ENCODE peak calls at places on chromosomes 16 and 17, in eight cellular contexts. One of them, this sample, is unnamed. For H3K4me1, the result is how much of the 10 kb centered on the place peaks cover.

GRCh38 chr17:40532520-40533253 is 31.3 kb upstream of the TNS4 start:
- DNase-seq in breast epithelium: peak
- DNase-seq in stomach: no peak
- DNase-seq in A549: peak
- DNase-seq in PC-3: no peak
- DNase-seq in CD8-positive, alpha-beta T cell: no peak
- DNase-seq in Caco-2: no peak
- DNase-seq in CD4-positive, CD25-positive, alpha-beta regulatory T cell: no peak
- DNase-seq in this sample: peak

GRCh38 chr16:12625716-12626115 is 178.0 kb downstream of the CPPED1 start:
- DNase-seq in breast epithelium: no peak
- DNase-seq in stomach: no peak
- DNase-seq in A549: no peak
- DNase-seq in PC-3: no peak
- DNase-seq in CD8-positive, alpha-beta T cell: no peak
- DNase-seq in Caco-2: no peak
- DNase-seq in CD4-positive, CD25-positive, alpha-beta regulatory T cell: no peak
- DNase-seq in this sample: no peak

GRCh38 chr17:83195330-83196087 is 116.1 kb downstream of the METRNL start:
- DNase-seq in breast epithelium: peak
- DNase-seq in stomach: peak
- DNase-seq in A549: no peak
- DNase-seq in PC-3: no peak
- DNase-seq in CD8-positive, alpha-beta T cell: no peak
- DNase-seq in Caco-2: no peak
- DNase-seq in CD4-positive, CD25-positive, alpha-beta regulatory T cell: no peak
- DNase-seq in this sample: no peak

GRCh38 chr17:75720656-75721462 is at the start of gene ITGB4:
- DNase-seq in breast epithelium: peak
- DNase-seq in stomach: peak
- DNase-seq in A549: peak
- DNase-seq in PC-3: peak
- DNase-seq in CD8-positive, alpha-beta T cell: peak
- DNase-seq in Caco-2: peak
- DNase-seq in CD4-positive, CD25-positive, alpha-beta regulatory T cell: peak
- DNase-seq in this sample: peak

GRCh38 chr16:79970551-79971236 is 370.2 kb upstream of the MAF start:
- DNase-seq in breast epithelium: no peak
- DNase-seq in stomach: no peak
- DNase-seq in A549: peak
- DNase-seq in PC-3: no peak
- DNase-seq in CD8-positive, alpha-beta T cell: no peak
- DNase-seq in Caco-2: peak
- DNase-seq in CD4-positive, CD25-positive, alpha-beta regulatory T cell: no peak
- DNase-seq in this sample: no peak

GRCh38 chr17:74883241-74883750 is 10.1 kb downstream of the FADS6 start:
- DNase-seq in breast epithelium: no peak
- DNase-seq in stomach: no peak
- DNase-seq in A549: no peak
- DNase-seq in PC-3: no peak
- DNase-seq in CD8-positive, alpha-beta T cell: no peak
- DNase-seq in Caco-2: no peak
- DNase-seq in CD4-positive, CD25-positive, alpha-beta regulatory T cell: no peak
- DNase-seq in this sample: no peak

GRCh38 chr17:67388986-67389385 is 11.9 kb downstream of the PITPNC1 start:
- DNase-seq in breast epithelium: no peak
- DNase-seq in stomach: no peak
- DNase-seq in A549: no peak
- DNase-seq in PC-3: no peak
- DNase-seq in CD8-positive, alpha-beta T cell: no peak
- DNase-seq in Caco-2: no peak
- DNase-seq in CD4-positive, CD25-positive, alpha-beta regulatory T cell: no peak
- DNase-seq in this sample: no peak

GRCh38 chr17:48593126-48593829 is at the start of gene HOXB5:
- DNase-seq in breast epithelium: no peak
- DNase-seq in stomach: no peak
- DNase-seq in A549: no peak
- DNase-seq in PC-3: no peak
- DNase-seq in CD8-positive, alpha-beta T cell: no peak
- DNase-seq in Caco-2: no peak
- DNase-seq in CD4-positive, CD25-positive, alpha-beta regulatory T cell: no peak
- DNase-seq in this sample: no peak

DNA sequence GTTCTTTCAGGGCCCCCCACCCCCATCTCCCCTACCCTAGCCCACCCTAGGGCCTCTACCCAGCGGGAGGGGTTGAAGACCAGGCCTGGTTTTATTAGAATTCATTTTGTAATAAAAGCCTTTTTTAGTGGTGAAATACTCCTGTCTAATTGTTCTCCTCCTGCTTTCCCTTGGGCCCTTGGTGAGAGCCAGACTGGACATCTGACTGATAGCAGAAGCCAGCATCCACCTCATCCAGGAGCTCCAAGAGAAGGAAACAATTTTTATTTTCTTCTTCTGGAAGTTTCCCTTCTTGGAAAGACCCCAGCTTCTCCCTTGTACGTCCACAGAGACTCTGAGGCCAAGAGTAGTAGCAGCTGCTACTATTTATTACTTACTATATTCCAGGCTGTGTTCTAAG is 4.1 kb upstream of the PHKG2 start:
- DNase-seq in breast epithelium: no peak
- DNase-seq in stomach: no peak
- DNase-seq in A549: no peak
- DNase-seq in PC-3: no peak
- DNase-seq in CD8-positive, alpha-beta T cell: no peak
- DNase-seq in Caco-2: no peak
- DNase-seq in CD4-positive, CD25-positive, alpha-beta regulatory T cell: no peak
- DNase-seq in this sample: no peak
- H3K4me3 ChIP-seq in breast epithelium: no peak
- H3K4me3 ChIP-seq in stomach: no peak
- H3K4me3 ChIP-seq in A549: no peak
- H3K4me3 ChIP-seq in PC-3: no peak
- H3K4me3 ChIP-seq in CD8-positive, alpha-beta T cell: no peak
- H3K4me3 ChIP-seq in Caco-2: no peak
- H3K4me3 ChIP-seq in CD4-positive, CD25-positive, alpha-beta regulatory T cell: no peak
- H3K4me3 ChIP-seq in this sample: no peak

GRCh38 chr17:13272296-13272695 is 254.5 kb upstream of the ELAC2 start:
- DNase-seq in breast epithelium: no peak
- DNase-seq in stomach: no peak
- DNase-seq in A549: no peak
- DNase-seq in PC-3: no peak
- DNase-seq in CD8-positive, alpha-beta T cell: no peak
- DNase-seq in Caco-2: no peak
- DNase-seq in CD4-positive, CD25-positive, alpha-beta regulatory T cell: no peak
- DNase-seq in this sample: no peak

GRCh38 chr17:13265306-13265705 is 247.5 kb upstream of the ELAC2 start:
- DNase-seq in breast epithelium: no peak
- DNase-seq in stomach: no peak
- DNase-seq in A549: no peak
- DNase-seq in PC-3: peak
- DNase-seq in CD8-positive, alpha-beta T cell: no peak
- DNase-seq in Caco-2: no peak
- DNase-seq in CD4-positive, CD25-positive, alpha-beta regulatory T cell: no peak
- DNase-seq in this sample: no peak

GRCh38 chr17:13266596-13266995 is 248.8 kb upstream of the ELAC2 start:
- DNase-seq in breast epithelium: no peak
- DNase-seq in stomach: no peak
- DNase-seq in A549: no peak
- DNase-seq in PC-3: peak
- DNase-seq in CD8-positive, alpha-beta T cell: no peak
- DNase-seq in Caco-2: peak
- DNase-seq in CD4-positive, CD25-positive, alpha-beta regulatory T cell: no peak
- DNase-seq in this sample: no peak

GRCh38 chr17:13273744-13274295 is 256.0 kb upstream of the ELAC2 start:
- DNase-seq in breast epithelium: no peak
- DNase-seq in stomach: no peak
- DNase-seq in A549: no peak
- DNase-seq in PC-3: peak
- DNase-seq in CD8-positive, alpha-beta T cell: no peak
- DNase-seq in Caco-2: no peak
- DNase-seq in CD4-positive, CD25-positive, alpha-beta regulatory T cell: no peak
- DNase-seq in this sample: no peak

GRCh38 chr17:13269196-13269595 is 251.4 kb upstream of the ELAC2 start:
- DNase-seq in breast epithelium: no peak
- DNase-seq in stomach: no peak
- DNase-seq in A549: no peak
- DNase-seq in PC-3: no peak
- DNase-seq in CD8-positive, alpha-beta T cell: no peak
- DNase-seq in Caco-2: no peak
- DNase-seq in CD4-positive, CD25-positive, alpha-beta regulatory T cell: no peak
- DNase-seq in this sample: no peak
- H3K4me1 ChIP-seq in breast epithelium: under half
- H3K4me1 ChIP-seq in stomach: under half
- H3K4me1 ChIP-seq in A549: under half
- H3K4me1 ChIP-seq in PC-3: under half
- H3K4me1 ChIP-seq in CD8-positive, alpha-beta T cell: under half
- H3K4me1 ChIP-seq in Caco-2: under half
- H3K4me1 ChIP-seq in CD4-positive, CD25-positive, alpha-beta regulatory T cell: under half
- H3K4me1 ChIP-seq in this sample: under half

GRCh38 chr16:14304891-14305459 is 233.9 kb downstream of the MRTFB start:
- DNase-seq in breast epithelium: no peak
- DNase-seq in stomach: no peak
- DNase-seq in A549: no peak
- DNase-seq in PC-3: no peak
- DNase-seq in CD8-positive, alpha-beta T cell: no peak
- DNase-seq in Caco-2: no peak
- DNase-seq in CD4-positive, CD25-positive, alpha-beta regulatory T cell: no peak
- DNase-seq in this sample: no peak

GRCh38 chr16:14302399-14303181 is 231.5 kb downstream of the MRTFB start:
- DNase-seq in breast epithelium: no peak
- DNase-seq in stomach: no peak
- DNase-seq in A549: peak
- DNase-seq in PC-3: no peak
- DNase-seq in CD8-positive, alpha-beta T cell: peak
- DNase-seq in Caco-2: peak
- DNase-seq in CD4-positive, CD25-positive, alpha-beta regulatory T cell: no peak
- DNase-seq in this sample: no peak

GRCh38 chr16:14303182-14303618 is 232.1 kb downstream of the MRTFB start:
- DNase-seq in breast epithelium: no peak
- DNase-seq in stomach: no peak
- DNase-seq in A549: no peak
- DNase-seq in PC-3: no peak
- DNase-seq in CD8-positive, alpha-beta T cell: no peak
- DNase-seq in Caco-2: no peak
- DNase-seq in CD4-positive, CD25-positive, alpha-beta regulatory T cell: no peak
- DNase-seq in this sample: no peak

GRCh38 chr16:14302031-14302398 is 230.9 kb downstream of the MRTFB start:
- DNase-seq in breast epithelium: no peak
- DNase-seq in stomach: peak
- DNase-seq in A549: peak
- DNase-seq in PC-3: peak
- DNase-seq in CD8-positive, alpha-beta T cell: no peak
- DNase-seq in Caco-2: peak
- DNase-seq in CD4-positive, CD25-positive, alpha-beta regulatory T cell: no peak
- DNase-seq in this sample: peak

DNA sequence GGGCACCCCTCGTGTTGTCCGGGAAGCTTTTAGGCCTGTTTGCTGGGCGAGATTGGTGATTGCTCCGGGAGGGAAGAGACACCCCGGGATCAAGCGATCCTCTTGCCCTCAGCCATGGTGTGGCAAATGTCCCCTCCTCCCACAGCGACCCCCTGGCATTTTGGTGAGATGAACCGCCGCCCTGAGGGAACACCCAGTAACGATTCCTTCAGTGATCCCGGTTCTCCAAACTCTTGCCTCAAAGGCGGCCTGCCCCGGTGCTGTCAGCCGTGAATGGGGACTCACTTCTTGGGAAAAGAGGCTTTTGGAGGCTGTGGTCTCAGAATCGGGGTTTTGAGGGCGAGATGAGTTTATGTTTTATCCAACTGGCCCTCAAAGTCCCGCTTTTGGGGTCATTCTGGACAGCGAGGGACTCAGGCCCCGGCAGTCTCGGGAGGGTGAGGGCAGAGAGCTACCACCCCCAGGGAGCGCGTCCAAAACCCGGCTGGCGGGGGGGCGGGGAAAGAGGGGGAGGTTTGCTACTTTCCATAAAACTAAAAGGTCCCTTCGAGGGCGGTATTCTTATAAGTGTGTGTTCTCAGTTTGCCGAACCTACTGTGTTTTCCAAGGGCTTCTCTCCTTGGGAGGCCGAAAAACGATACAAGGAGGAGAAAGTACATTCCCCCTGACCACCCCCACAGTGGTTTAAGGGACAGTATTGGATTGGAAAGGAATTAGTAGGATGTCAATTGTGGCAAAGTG is 232.7 kb downstream of the MRTFB start:
- DNase-seq in breast epithelium: no peak
- DNase-seq in stomach: no peak
- DNase-seq in A549: no peak
- DNase-seq in PC-3: no peak
- DNase-seq in CD8-positive, alpha-beta T cell: no peak
- DNase-seq in Caco-2: no peak
- DNase-seq in CD4-positive, CD25-positive, alpha-beta regulatory T cell: no peak
- DNase-seq in this sample: no peak
- H3K4me3 ChIP-seq in breast epithelium: peak
- H3K4me3 ChIP-seq in stomach: peak
- H3K4me3 ChIP-seq in A549: peak
- H3K4me3 ChIP-seq in PC-3: peak
- H3K4me3 ChIP-seq in CD8-positive, alpha-beta T cell: peak
- H3K4me3 ChIP-seq in Caco-2: no peak
- H3K4me3 ChIP-seq in CD4-positive, CD25-positive, alpha-beta regulatory T cell: no peak
- H3K4me3 ChIP-seq in this sample: no peak

GRCh38 chr17:32299579-32300158 is 34.0 kb downstream of the RHBDL3 start:
- DNase-seq in breast epithelium: no peak
- DNase-seq in stomach: no peak
- DNase-seq in A549: no peak
- DNase-seq in PC-3: no peak
- DNase-seq in CD8-positive, alpha-beta T cell: no peak
- DNase-seq in Caco-2: no peak
- DNase-seq in CD4-positive, CD25-positive, alpha-beta regulatory T cell: no peak
- DNase-seq in this sample: no peak

GRCh38 chr17:32302860-32303649 is 37.4 kb downstream of the RHBDL3 start:
- DNase-seq in breast epithelium: no peak
- DNase-seq in stomach: no peak
- DNase-seq in A549: no peak
- DNase-seq in PC-3: no peak
- DNase-seq in CD8-positive, alpha-beta T cell: no peak
- DNase-seq in Caco-2: no peak
- DNase-seq in CD4-positive, CD25-positive, alpha-beta regulatory T cell: no peak
- DNase-seq in this sample: no peak

GRCh38 chr17:32303861-32304288 is 38.1 kb downstream of the C17orf75 start:
- DNase-seq in breast epithelium: no peak
- DNase-seq in stomach: no peak
- DNase-seq in A549: no peak
- DNase-seq in PC-3: no peak
- DNase-seq in CD8-positive, alpha-beta T cell: no peak
- DNase-seq in Caco-2: no peak
- DNase-seq in CD4-positive, CD25-positive, alpha-beta regulatory T cell: no peak
- DNase-seq in this sample: no peak

GRCh38 chr17:32305049-32305448 is 36.9 kb downstream of the C17orf75 start:
- DNase-seq in breast epithelium: no peak
- DNase-seq in stomach: no peak
- DNase-seq in A549: no peak
- DNase-seq in PC-3: no peak
- DNase-seq in CD8-positive, alpha-beta T cell: no peak
- DNase-seq in Caco-2: no peak
- DNase-seq in CD4-positive, CD25-positive, alpha-beta regulatory T cell: no peak
- DNase-seq in this sample: no peak

DNA sequence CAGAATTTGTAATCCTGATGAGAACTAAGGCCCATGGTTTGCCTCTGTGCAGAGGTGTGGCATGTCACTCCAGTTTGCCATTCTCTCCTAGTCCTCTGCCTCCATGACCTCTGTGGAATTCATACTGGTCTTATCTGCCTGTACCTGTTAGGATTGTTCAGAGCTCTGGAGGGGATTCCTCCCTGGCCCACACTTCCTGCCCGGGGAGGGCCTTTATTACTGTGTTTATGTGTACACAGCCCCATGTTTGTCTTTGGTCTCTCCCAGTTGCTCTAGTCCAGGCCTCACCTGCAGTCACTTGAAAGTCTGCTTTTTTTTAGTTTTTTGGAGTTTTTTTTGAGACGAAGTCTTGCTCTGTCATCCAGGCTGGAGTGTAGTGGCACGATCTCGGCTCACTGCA is 36.4 kb downstream of the RHBDL3 start:
- DNase-seq in breast epithelium: no peak
- DNase-seq in stomach: no peak
- DNase-seq in A549: no peak
- DNase-seq in PC-3: no peak
- DNase-seq in CD8-positive, alpha-beta T cell: no peak
- DNase-seq in Caco-2: peak
- DNase-seq in CD4-positive, CD25-positive, alpha-beta regulatory T cell: no peak
- DNase-seq in this sample: no peak
- H3K4me1 ChIP-seq in breast epithelium: under half
- H3K4me1 ChIP-seq in stomach: under half
- H3K4me1 ChIP-seq in A549: under half
- H3K4me1 ChIP-seq in PC-3: under half
- H3K4me1 ChIP-seq in CD8-positive, alpha-beta T cell: under half
- H3K4me1 ChIP-seq in Caco-2: under half
- H3K4me1 ChIP-seq in CD4-positive, CD25-positive, alpha-beta regulatory T cell: under half
- H3K4me1 ChIP-seq in this sample: under half

This sample was measured in small intestine.